ENCODE peak calls at places on chromosomes 4 and X, in ten cellular contexts. B, L, G, V, Q, I, D, K, X and N are unnamed samples.

GRCh38 chrX:134362560-134363089 is 97.3 kb upstream of the HPRT1 start:
- DNase-seq in B (no peak), L (no peak), G (no peak), V (no peak), Q (no peak), I (no peak), D (no peak), K (no peak), X (no peak), N (no peak)

GRCh38 chr4:5890063-5890727 is 2.7 kb downstream of the CRMP1 start:
- DNase-seq in B (no peak), L (no peak), G (peak; percentile 11), V (peak; percentile 83), Q (peak; percentile 89), I (peak; percentile 28), D (peak; percentile 89), K (peak; percentile 65), X (no peak), N (no peak)

GRCh38 chr4:8180310-8181093 is 18.6 kb upstream of the SH3TC1 start:
- DNase-seq in B (no peak), L (no peak), G (no peak), V (no peak), Q (no peak), I (no peak), D (no peak), K (no peak), X (peak; percentile 51), N (no peak)

GRCh38 chrX:103175944-103176753 is 38.8 kb upstream of the BEX4 start:
- DNase-seq in B (peak; percentile 46), L (peak; percentile 15), G (peak; percentile 39), V (peak; percentile 85), Q (peak; percentile 67), I (peak; percentile 21), D (peak; percentile 66), K (peak; percentile 67), X (peak; percentile 72), N (peak; percentile 62)

GRCh38 chr4:34417160-34417559 is 1827.2 kb downstream of the ARAP2 start:
- DNase-seq in B (no peak), L (no peak), G (peak; percentile 0), V (no peak), Q (no peak), I (no peak), D (no peak), K (no peak), X (no peak), N (no peak)

GRCh38 chr4:16125571-16126445 is 42.0 kb upstream of the PROM1 start:
- DNase-seq in B (no peak), L (no peak), G (no peak), V (no peak), Q (no peak), I (no peak), D (peak; percentile 42), K (no peak), X (no peak), N (no peak)

GRCh38 chrX:19904778-19905367 is 17.5 kb upstream of the SH3KBP1 start:
- DNase-seq in B (no peak), L (no peak), G (peak; percentile 60), V (no peak), Q (peak; percentile 59), I (no peak), D (peak; percentile 61), K (peak; percentile 36), X (no peak), N (peak; percentile 63)

GRCh38 chrX:151169783-151170182 is 6.6 kb upstream of the GPR50 start:
- DNase-seq in B (no peak), L (no peak), G (no peak), V (no peak), Q (no peak), I (no peak), D (no peak), K (no peak), X (no peak), N (no peak)

GRCh38 chr4:35052546-35052945 is 1191.8 kb downstream of the ARAP2 start:
- DNase-seq in B (no peak), L (no peak), G (no peak), V (no peak), Q (no peak), I (no peak), D (no peak), K (no peak), X (no peak), N (no peak)

GRCh38 chr4:41590591-41590990 is 52.6 kb downstream of the LIMCH1 start:
- DNase-seq in B (no peak), L (no peak), G (no peak), V (peak; percentile 63), Q (peak; percentile 50), I (peak; percentile 55), D (peak; percentile 33), K (no peak), X (no peak), N (no peak)

GRCh38 chr4:4364486-4365208 is 22.3 kb upstream of the NSG1 start:
- DNase-seq in B (no peak), L (no peak), G (no peak), V (no peak), Q (no peak), I (no peak), D (no peak), K (no peak), X (no peak), N (no peak)

GRCh38 chr4:169811476-169811875 is 53.7 kb upstream of the HPF1 start:
- DNase-seq in B (no peak), L (no peak), G (no peak), V (no peak), Q (no peak), I (no peak), D (peak; percentile 31), K (no peak), X (no peak), N (peak; percentile 29)

GRCh38 chr4:169160825-169161224 is 109.9 kb downstream of the SH3RF1 start:
- DNase-seq in B (no peak), L (no peak), G (no peak), V (peak; percentile 78), Q (no peak), I (no peak), D (no peak), K (no peak), X (no peak), N (peak; percentile 37)

GRCh38 chrX:49844622-49845021 is 15.5 kb downstream of the PAGE4 start:
- DNase-seq in B (no peak), L (no peak), G (no peak), V (peak; percentile 76), Q (no peak), I (no peak), D (no peak), K (no peak), X (no peak), N (no peak)

GRCh38 chrX:53433651-53434639 is at the start of gene HSD17B10:
- DNase-seq in B (peak; percentile 95), L (peak; percentile 59), G (peak; percentile 85), V (peak; percentile 93), Q (peak; percentile 95), I (peak; percentile 90), D (peak; percentile 92), K (peak; percentile 93), X (peak; percentile 92), N (peak; percentile 75)

GRCh38 chrX:67749536-67749935 is 205.7 kb downstream of the AR start:
- DNase-seq in B (no peak), L (no peak), G (no peak), V (no peak), Q (no peak), I (no peak), D (no peak), K (no peak), X (no peak), N (no peak)

GRCh38 chrX:111181883-111182400 is 86.0 kb downstream of the PAK3 start:
- DNase-seq in B (no peak), L (no peak), G (no peak), V (no peak), Q (no peak), I (no peak), D (no peak), K (no peak), X (no peak), N (no peak)

GRCh38 chrX:44239036-44239435 is 104.4 kb downstream of the EFHC2 start:
- DNase-seq in B (no peak), L (no peak), G (no peak), V (no peak), Q (no peak), I (no peak), D (no peak), K (no peak), X (no peak), N (no peak)

GRCh38 chr4:16085822-16086221 is 2.0 kb upstream of the PROM1 start:
- DNase-seq in B (no peak), L (no peak), G (no peak), V (no peak), Q (no peak), I (no peak), D (no peak), K (no peak), X (no peak), N (no peak)

GRCh38 chr4:182443070-182443469 is 199.9 kb downstream of the TENM3 start:
- DNase-seq in B (no peak), L (no peak), G (no peak), V (no peak), Q (no peak), I (no peak), D (no peak), K (no peak), X (no peak), N (no peak)
- TF ChIP-seq CTCF in B (no peak), L (no peak), G (no peak), V (no peak), Q (peak; percentile 26), I (no peak), D (peak; percentile 36), K (no peak), X (no peak), N (no peak)

GRCh38 chrX:42276982-42277690 is 353.8 kb upstream of the CASK start:
- DNase-seq in B (no peak), L (no peak), G (no peak), V (no peak), Q (no peak), I (no peak), D (no peak), K (peak; percentile 7), X (no peak), N (no peak)
- H3K4me3 ChIP-seq in B (no peak overlapping the region), L (no peak overlapping the region), G (no peak overlapping the region), V (no peak overlapping the region), Q (no peak overlapping the region), I (no peak overlapping the region), D (no peak overlapping the region), K (no peak overlapping the region), X (no peak overlapping the region), N (no peak overlapping the region)

DNA sequence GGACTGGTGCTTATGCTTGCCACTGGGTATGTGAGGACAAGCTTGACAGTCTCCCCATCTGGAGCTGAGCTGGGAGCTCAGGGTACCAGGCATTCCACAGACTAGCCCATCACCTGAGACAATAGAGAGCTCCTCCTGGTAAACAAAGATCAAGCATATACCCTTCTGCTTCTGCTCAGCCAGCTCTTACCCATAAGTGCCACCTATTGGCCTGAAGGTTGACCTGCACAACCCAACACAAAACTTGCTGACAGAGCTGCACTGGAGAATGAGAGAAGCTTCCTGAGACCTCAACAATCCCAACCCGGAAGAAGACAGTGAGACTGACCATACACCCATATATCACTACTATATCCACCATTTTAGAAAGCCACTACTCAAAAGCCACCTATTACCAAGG is 1049.2 kb upstream of the INTU start:
- DNase-seq in B (no peak), L (no peak), G (peak; percentile 3), V (no peak), Q (no peak), I (no peak), D (peak; percentile 59), K (peak; percentile 10), X (no peak), N (peak; percentile 52)
- TF ChIP-seq CTCF in B (no peak), L (no peak), G (no peak), V (no peak), Q (peak; percentile 31), I (peak; percentile 7), D (peak; percentile 47), K (peak; percentile 17), X (no peak), N (peak; percentile 60)

GRCh38 chrX:11664211-11664888 is 1.4 kb downstream of the ARHGAP6 start:
- DNase-seq in B (no peak), L (no peak), G (no peak), V (no peak), Q (peak; percentile 25), I (peak; percentile 14), D (no peak), K (peak; percentile 18), X (no peak), N (peak; percentile 11)
- H3K4me3 ChIP-seq in B (peak overlapping the region; percentile 12), L (no peak overlapping the region), G (no peak overlapping the region), V (no peak overlapping the region), Q (no peak overlapping the region), I (peak overlapping the region; percentile 51), D (no peak overlapping the region), K (peak overlapping the region; percentile 26), X (peak overlapping the region; percentile 49), N (peak overlapping the region; percentile 56)